ENCODE peak calls at places on chromosomes 2 and 18, in seven cellular contexts. W, N, F, S, B, M and I are unnamed samples.
A peak's percentile ranks its signal among the peaks of the same experiment; 100 is the strongest.

GRCh38 chr2:235728401-235729181 is 234.7 kb downstream of the AGAP1 start:
- DNase-seq in M (no peak), F (no peak), S (no peak), N (no peak), B (no peak), W (no peak), I (no peak)

GRCh38 chr18:34624551-34624950 is 85.5 kb upstream of the DTNA start:
- DNase-seq in W (no peak), B (no peak), M (no peak), S (no peak), F (no peak), N (no peak), I (no peak)

GRCh38 chr2:8548065-8548870 is 133.6 kb upstream of the ID2 start:
- DNase-seq in M (peak; percentile 10), S (no peak), F (no peak), B (no peak), W (peak; percentile 23), N (no peak), I (no peak)

GRCh38 chr18:36340232-36340631 is 42.7 kb downstream of the FHOD3 start:
- DNase-seq in F (no peak), N (no peak), S (no peak), B (no peak), M (no peak), W (no peak), I (no peak)

GRCh38 chr2:23549051-23549450 is 164.1 kb downstream of the KLHL29 start:
- DNase-seq in F (no peak), S (no peak), M (no peak), W (no peak), B (no peak), N (no peak), I (no peak)

GRCh38 chr2:181570833-181571661 is 85.9 kb downstream of the CERKL start:
- DNase-seq in S (no peak), W (no peak), F (no peak), M (no peak), N (no peak), B (no peak), I (no peak)

GRCh38 chr18:79631096-79631507 is 48.5 kb upstream of the CTDP1 start:
- DNase-seq in M (no peak), S (no peak), W (peak; percentile 13), N (no peak), B (no peak), F (no peak), I (no peak)

GRCh38 chr2:112033600-112033999 is 21.5 kb upstream of the TMEM87B start:
- DNase-seq in F (no peak), N (no peak), W (no peak), S (no peak), B (no peak), M (no peak), I (no peak)

GRCh38 chr18:51191139-51191717 is 6.3 kb downstream of the MEX3C start:
- DNase-seq in M (no peak), W (no peak), S (no peak), B (no peak), F (no peak), N (no peak), I (no peak)

GRCh38 chr2:161357097-161357496 is 48.9 kb downstream of the PSMD14 start:
- DNase-seq in B (no peak), S (no peak), W (no peak), M (no peak), N (no peak), F (no peak), I (no peak)

GRCh38 chr2:143528021-143528420 is 398.8 kb downstream of the ARHGAP15 start:
- DNase-seq in B (no peak), S (no peak), F (peak; percentile 27), W (no peak), M (no peak), N (no peak), I (no peak)

GRCh38 chr2:47403829-47404228 is 873 bp downstream of the MSH2 start:
- DNase-seq in S (peak; percentile 19), F (no peak), W (peak; percentile 24), N (no peak), M (no peak), B (no peak), I (no peak)

DNA sequence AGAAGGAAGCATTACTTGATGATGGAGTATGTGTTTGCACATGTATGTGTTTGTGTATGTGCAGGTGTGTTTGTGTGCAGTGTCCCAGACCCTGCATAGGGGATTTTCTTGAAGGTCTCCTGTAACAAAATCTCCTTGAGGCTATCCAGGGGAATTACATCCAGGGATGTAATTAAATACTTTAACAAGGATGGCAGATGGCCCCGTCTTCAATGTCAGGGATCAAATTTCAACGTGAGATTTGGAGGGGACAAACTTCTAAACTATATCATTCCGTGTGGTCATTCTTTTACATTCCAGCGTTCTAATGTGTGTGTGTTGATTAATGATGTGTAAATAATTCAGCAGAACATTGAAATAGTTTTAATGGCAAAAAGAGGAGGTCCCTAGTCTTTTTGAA is 3.3 kb downstream of the UGT1A9 start:
- DNase-seq in B (no peak), S (no peak), W (no peak), N (no peak), F (no peak), M (no peak), I (no peak)
- TF ChIP-seq CTCF in B (no peak), S (no peak), W (no peak), N (no peak), F (peak; percentile 21), M (no peak), I (no peak)

GRCh38 chr2:200913654-200914053 is 24.5 kb downstream of the NIF3L1 start:
- DNase-seq in B (no peak), F (no peak), W (no peak), N (no peak), S (no peak), M (no peak), I (no peak)
- H3K4me3 ChIP-seq in B (no peak overlapping the region), F (no peak overlapping the region), W (no peak overlapping the region), N (no peak overlapping the region), S (no peak overlapping the region), M (no peak overlapping the region), I (no peak overlapping the region)

GRCh38 chr2:170929686-170930050 is 615 bp downstream of the GORASP2 start:
- DNase-seq in S (no peak), M (peak; percentile 54), B (peak; percentile 75), F (peak; percentile 89), W (peak; percentile 74), N (no peak), I (peak; percentile 80)
- H3K4me1 ChIP-seq in S (peaks cover 26% of the 10 kb centered on the region), M (peaks cover 8% of the 10 kb centered on the region), B (peaks cover 3% of the 10 kb centered on the region), F (peaks cover 29% of the 10 kb centered on the region), W (peaks cover 38% of the 10 kb centered on the region), N (peaks cover 12% of the 10 kb centered on the region), I (peaks cover 25% of the 10 kb centered on the region)

GRCh38 chr2:187916799-187917198 is 362.6 kb upstream of the TFPI start:
- DNase-seq in N (no peak), W (no peak), F (no peak), M (no peak), S (no peak), B (no peak), I (no peak)
- TF ChIP-seq CTCF in N (no peak), W (no peak), F (no peak), M (no peak), S (no peak), B (no peak), I (no peak)

GRCh38 chr2:157785866-157786662 is 90.1 kb downstream of the ACVR1 start:
- DNase-seq in N (no peak), S (no peak), W (no peak), M (no peak), F (no peak), B (no peak), I (no peak)

GRCh38 chr2:157784823-157785175 is 91.3 kb downstream of the ACVR1 start:
- DNase-seq in N (no peak), F (no peak), S (no peak), M (no peak), B (no peak), W (no peak), I (no peak)

GRCh38 chr2:157783180-157783579 is 93.0 kb downstream of the ACVR1 start:
- DNase-seq in S (no peak), N (no peak), F (no peak), W (no peak), M (no peak), B (no peak), I (no peak)

GRCh38 chr2:157785200-157785599 is 90.9 kb downstream of the ACVR1 start:
- DNase-seq in W (no peak), S (no peak), B (no peak), N (no peak), M (no peak), F (peak; percentile 38), I (no peak)

DNA sequence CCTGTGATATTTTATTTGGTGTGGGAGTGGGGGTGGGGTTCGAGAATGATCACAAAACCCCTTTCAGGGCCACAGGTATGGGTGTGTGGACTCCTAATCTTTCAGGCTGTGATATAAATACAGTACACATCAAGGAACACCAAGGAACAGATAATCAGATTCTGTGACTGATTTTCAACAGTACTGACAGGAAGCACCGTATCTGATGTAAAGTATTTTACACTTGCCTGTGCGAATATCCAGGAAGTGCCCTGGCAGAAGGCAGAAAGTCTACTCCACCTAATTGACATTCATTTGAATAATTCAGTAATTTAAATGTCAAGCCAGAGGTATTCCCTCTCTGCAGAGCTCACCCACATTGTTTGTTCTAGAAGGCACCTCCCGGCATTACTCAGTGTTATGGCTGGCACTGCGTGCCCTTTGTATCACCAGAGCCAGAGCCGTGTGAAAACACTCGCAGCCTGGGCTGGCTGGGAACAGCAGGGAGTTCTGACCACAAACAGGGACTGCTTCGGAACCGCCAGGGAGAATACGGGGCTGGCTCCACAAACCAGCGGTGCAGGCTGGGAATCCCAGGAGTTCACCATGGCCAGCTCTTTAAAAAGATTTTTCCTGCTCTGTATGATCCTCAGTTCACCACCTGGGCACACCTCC is 91.8 kb downstream of the ACVR1 start:
- DNase-seq in M (no peak), S (peak; percentile 29), N (no peak), F (no peak), B (peak; percentile 88), W (peak; percentile 80), I (peak; percentile 78)
- H3K4me3 ChIP-seq in M (no peak overlapping the region), S (no peak overlapping the region), N (peak overlapping the region; percentile 3), F (no peak overlapping the region), B (no peak overlapping the region), W (peak overlapping the region; percentile 6), I (no peak overlapping the region)